ENCODE peak calls at places on chromosomes 5 and 9, in eight cellular contexts. One of them, this sample, is unnamed. For H3K36me3 and H3K4me1, the result is how much of the 10 kb centered on the place peaks cover.

GRCh38 chr5:151298063-151298462 is 5.5 kb downstream of the SLC36A3 start:
- DNase-seq in Peyer's patch: peak
- DNase-seq in mucosa of descending colon: no peak
- DNase-seq in lower lobe of right lung: no peak
- DNase-seq in aorta: no peak
- DNase-seq in breast epithelium: no peak
- DNase-seq in heart right ventricle: no peak
- DNase-seq in transverse colon: no peak
- DNase-seq in this sample: no peak

GRCh38 chr9:2040828-2041227 is 25.7 kb downstream of the SMARCA2 start:
- DNase-seq in aorta: no peak
- DNase-seq in transverse colon: no peak
- DNase-seq in heart right ventricle: no peak
- DNase-seq in Peyer's patch: no peak
- DNase-seq in breast epithelium: no peak
- DNase-seq in lower lobe of right lung: no peak
- DNase-seq in mucosa of descending colon: no peak
- DNase-seq in this sample: no peak

GRCh38 chr9:69355232-69355631 is 30.2 kb downstream of the ENTREP1 start:
- DNase-seq in transverse colon: no peak
- DNase-seq in mucosa of descending colon: no peak
- DNase-seq in breast epithelium: no peak
- DNase-seq in aorta: no peak
- DNase-seq in heart right ventricle: no peak
- DNase-seq in Peyer's patch: no peak
- DNase-seq in lower lobe of right lung: no peak
- DNase-seq in this sample: no peak

GRCh38 chr9:137369911-137370630 is 52.9 kb downstream of the EXD3 start:
- DNase-seq in breast epithelium: no peak
- DNase-seq in aorta: peak
- DNase-seq in mucosa of descending colon: no peak
- DNase-seq in transverse colon: no peak
- DNase-seq in heart right ventricle: no peak
- DNase-seq in Peyer's patch: no peak
- DNase-seq in lower lobe of right lung: peak
- DNase-seq in this sample: no peak

GRCh38 chr5:80083115-80083890 is 48.2 kb downstream of the THBS4 start:
- DNase-seq in heart right ventricle: no peak
- DNase-seq in lower lobe of right lung: no peak
- DNase-seq in breast epithelium: no peak
- DNase-seq in aorta: no peak
- DNase-seq in Peyer's patch: no peak
- DNase-seq in mucosa of descending colon: no peak
- DNase-seq in transverse colon: no peak
- DNase-seq in this sample: no peak

GRCh38 chr5:1054799-1055775 is 46.5 kb downstream of the NKD2 start:
- DNase-seq in aorta: no peak
- DNase-seq in Peyer's patch: no peak
- DNase-seq in heart right ventricle: peak
- DNase-seq in mucosa of descending colon: no peak
- DNase-seq in breast epithelium: no peak
- DNase-seq in lower lobe of right lung: no peak
- DNase-seq in transverse colon: no peak
- DNase-seq in this sample: no peak

GRCh38 chr9:136220017-136220729 is 15.2 kb upstream of the LHX3 start:
- DNase-seq in aorta: no peak
- DNase-seq in lower lobe of right lung: no peak
- DNase-seq in mucosa of descending colon: no peak
- DNase-seq in transverse colon: no peak
- DNase-seq in heart right ventricle: no peak
- DNase-seq in Peyer's patch: no peak
- DNase-seq in breast epithelium: no peak
- DNase-seq in this sample: no peak

GRCh38 chr5:133742370-133743036 is 130.2 kb upstream of the FSTL4 start:
- DNase-seq in transverse colon: peak
- DNase-seq in aorta: no peak
- DNase-seq in lower lobe of right lung: no peak
- DNase-seq in breast epithelium: no peak
- DNase-seq in Peyer's patch: no peak
- DNase-seq in mucosa of descending colon: no peak
- DNase-seq in heart right ventricle: no peak
- DNase-seq in this sample: peak

GRCh38 chr9:122954253-122954691 is 13.5 kb downstream of the RABGAP1 start:
- DNase-seq in heart right ventricle: no peak
- DNase-seq in mucosa of descending colon: no peak
- DNase-seq in transverse colon: no peak
- DNase-seq in Peyer's patch: no peak
- DNase-seq in aorta: no peak
- DNase-seq in lower lobe of right lung: no peak
- DNase-seq in breast epithelium: no peak
- DNase-seq in this sample: peak

DNA sequence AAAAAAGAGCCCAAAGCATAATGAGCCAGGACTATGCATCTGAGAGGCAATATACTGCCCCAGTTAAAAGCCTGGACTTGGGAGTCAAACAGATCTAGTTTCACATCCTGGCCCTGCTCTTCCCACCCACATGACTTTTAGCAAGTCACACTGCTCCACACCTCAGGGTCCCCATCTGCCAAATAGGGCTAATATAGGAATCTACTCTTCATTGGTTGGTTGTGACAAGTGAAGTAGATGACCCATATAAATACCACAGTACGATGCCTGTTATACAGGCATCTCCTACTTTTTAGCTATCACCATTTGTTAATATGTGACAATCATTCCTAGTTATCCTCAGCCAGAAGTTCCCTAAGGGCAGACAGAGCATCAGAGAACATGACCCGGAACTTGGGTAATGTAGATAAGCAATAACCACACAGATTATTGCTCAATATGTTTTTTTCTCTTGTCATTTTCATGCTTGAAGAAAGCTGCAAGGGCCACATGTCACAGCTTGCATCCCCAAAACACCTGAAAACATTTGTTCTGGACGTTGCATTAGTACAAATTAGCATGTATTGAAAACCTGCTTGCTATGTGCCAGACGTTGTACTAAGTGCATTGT is 20.4 kb downstream of the ADAM19 start:
- DNase-seq in Peyer's patch: no peak
- DNase-seq in lower lobe of right lung: no peak
- DNase-seq in mucosa of descending colon: no peak
- DNase-seq in transverse colon: no peak
- DNase-seq in breast epithelium: no peak
- DNase-seq in heart right ventricle: no peak
- DNase-seq in aorta: no peak
- DNase-seq in this sample: no peak
- H3K36me3 ChIP-seq in Peyer's patch: under half
- H3K36me3 ChIP-seq in lower lobe of right lung: under half
- H3K36me3 ChIP-seq in mucosa of descending colon: under half
- H3K36me3 ChIP-seq in transverse colon: under half
- H3K36me3 ChIP-seq in breast epithelium: under half
- H3K36me3 ChIP-seq in heart right ventricle: under half
- H3K36me3 ChIP-seq in aorta: under half
- H3K36me3 ChIP-seq in this sample: under half

GRCh38 chr5:169435506-169436230 is 134.7 kb upstream of the SLIT3 start:
- DNase-seq in lower lobe of right lung: no peak
- DNase-seq in aorta: no peak
- DNase-seq in Peyer's patch: no peak
- DNase-seq in mucosa of descending colon: no peak
- DNase-seq in breast epithelium: no peak
- DNase-seq in heart right ventricle: no peak
- DNase-seq in transverse colon: no peak
- DNase-seq in this sample: no peak

GRCh38 chr5:169429044-169429443 is 128.1 kb upstream of the SLIT3 start:
- DNase-seq in lower lobe of right lung: no peak
- DNase-seq in aorta: no peak
- DNase-seq in heart right ventricle: peak
- DNase-seq in Peyer's patch: no peak
- DNase-seq in mucosa of descending colon: no peak
- DNase-seq in breast epithelium: no peak
- DNase-seq in transverse colon: no peak
- DNase-seq in this sample: no peak

GRCh38 chr5:169430676-169431075 is 129.7 kb upstream of the SLIT3 start:
- DNase-seq in lower lobe of right lung: no peak
- DNase-seq in transverse colon: no peak
- DNase-seq in heart right ventricle: no peak
- DNase-seq in mucosa of descending colon: no peak
- DNase-seq in aorta: no peak
- DNase-seq in Peyer's patch: no peak
- DNase-seq in breast epithelium: no peak
- DNase-seq in this sample: no peak

GRCh38 chr5:169431386-169431785 is 130.4 kb upstream of the SLIT3 start:
- DNase-seq in Peyer's patch: no peak
- DNase-seq in transverse colon: no peak
- DNase-seq in heart right ventricle: no peak
- DNase-seq in aorta: no peak
- DNase-seq in lower lobe of right lung: no peak
- DNase-seq in breast epithelium: no peak
- DNase-seq in mucosa of descending colon: no peak
- DNase-seq in this sample: no peak

DNA sequence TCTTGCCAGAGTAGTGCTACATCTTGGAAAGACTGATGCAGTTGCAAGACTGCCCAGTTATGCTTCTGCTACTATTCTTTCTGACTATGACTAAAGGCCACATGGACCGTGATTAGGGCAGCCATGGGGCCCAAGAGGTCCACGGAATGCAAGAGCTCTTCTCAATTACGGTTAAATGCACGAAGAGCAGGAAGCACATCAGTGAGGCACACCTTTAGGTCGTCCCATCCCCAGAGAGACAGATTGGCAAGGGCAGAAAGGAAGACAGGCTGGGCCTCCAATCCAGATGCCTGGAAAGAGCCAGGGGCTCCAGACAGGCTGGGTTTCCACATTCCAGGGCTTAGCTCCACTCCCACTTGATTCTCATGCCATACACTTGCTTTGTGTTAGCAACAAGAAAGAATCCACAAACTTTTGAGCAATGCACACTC is 132.3 kb upstream of the SLIT3 start:
- DNase-seq in lower lobe of right lung: no peak
- DNase-seq in breast epithelium: no peak
- DNase-seq in mucosa of descending colon: no peak
- DNase-seq in transverse colon: no peak
- DNase-seq in Peyer's patch: no peak
- DNase-seq in heart right ventricle: no peak
- DNase-seq in aorta: no peak
- DNase-seq in this sample: peak
- H3K4me1 ChIP-seq in lower lobe of right lung: under half
- H3K4me1 ChIP-seq in breast epithelium: under half
- H3K4me1 ChIP-seq in mucosa of descending colon: under half
- H3K4me1 ChIP-seq in transverse colon: under half
- H3K4me1 ChIP-seq in Peyer's patch: under half
- H3K4me1 ChIP-seq in heart right ventricle: under half
- H3K4me1 ChIP-seq in aorta: under half
- H3K4me1 ChIP-seq in this sample: under half

GRCh38 chr5:62727184-62727583 is 148.6 kb downstream of the LRRC70 start:
- DNase-seq in heart right ventricle: no peak
- DNase-seq in Peyer's patch: no peak
- DNase-seq in mucosa of descending colon: no peak
- DNase-seq in aorta: no peak
- DNase-seq in transverse colon: no peak
- DNase-seq in lower lobe of right lung: no peak
- DNase-seq in breast epithelium: no peak
- DNase-seq in this sample: no peak

GRCh38 chr5:62732677-62733121 is 154.1 kb downstream of the LRRC70 start:
- DNase-seq in Peyer's patch: no peak
- DNase-seq in aorta: no peak
- DNase-seq in breast epithelium: no peak
- DNase-seq in transverse colon: no peak
- DNase-seq in mucosa of descending colon: no peak
- DNase-seq in lower lobe of right lung: no peak
- DNase-seq in heart right ventricle: no peak
- DNase-seq in this sample: no peak

GRCh38 chr5:62731011-62731410 is 152.4 kb downstream of the LRRC70 start:
- DNase-seq in mucosa of descending colon: no peak
- DNase-seq in Peyer's patch: no peak
- DNase-seq in aorta: no peak
- DNase-seq in lower lobe of right lung: no peak
- DNase-seq in transverse colon: no peak
- DNase-seq in heart right ventricle: no peak
- DNase-seq in breast epithelium: no peak
- DNase-seq in this sample: no peak

GRCh38 chr5:62729662-62730061 is 151.0 kb downstream of the LRRC70 start:
- DNase-seq in breast epithelium: no peak
- DNase-seq in transverse colon: no peak
- DNase-seq in mucosa of descending colon: no peak
- DNase-seq in Peyer's patch: no peak
- DNase-seq in heart right ventricle: no peak
- DNase-seq in lower lobe of right lung: no peak
- DNase-seq in aorta: no peak
- DNase-seq in this sample: no peak
- H3K36me3 ChIP-seq in breast epithelium: under half
- H3K36me3 ChIP-seq in transverse colon: under half
- H3K36me3 ChIP-seq in mucosa of descending colon: under half
- H3K36me3 ChIP-seq in Peyer's patch: under half
- H3K36me3 ChIP-seq in heart right ventricle: under half
- H3K36me3 ChIP-seq in lower lobe of right lung: under half
- H3K36me3 ChIP-seq in aorta: under half
- H3K36me3 ChIP-seq in this sample: under half

GRCh38 chr5:149600932-149601331 is 19.6 kb downstream of the ARHGEF37 start:
- DNase-seq in heart right ventricle: no peak
- DNase-seq in transverse colon: no peak
- DNase-seq in Peyer's patch: no peak
- DNase-seq in breast epithelium: no peak
- DNase-seq in lower lobe of right lung: no peak
- DNase-seq in aorta: no peak
- DNase-seq in mucosa of descending colon: no peak
- DNase-seq in this sample: no peak

GRCh38 chr5:149603210-149603609 is 21.9 kb downstream of the ARHGEF37 start:
- DNase-seq in aorta: no peak
- DNase-seq in transverse colon: peak
- DNase-seq in breast epithelium: no peak
- DNase-seq in heart right ventricle: no peak
- DNase-seq in lower lobe of right lung: no peak
- DNase-seq in mucosa of descending colon: no peak
- DNase-seq in Peyer's patch: no peak
- DNase-seq in this sample: no peak

GRCh38 chr5:149605354-149605997 is 24.2 kb downstream of the ARHGEF37 start:
- DNase-seq in breast epithelium: no peak
- DNase-seq in Peyer's patch: no peak
- DNase-seq in heart right ventricle: no peak
- DNase-seq in mucosa of descending colon: no peak
- DNase-seq in lower lobe of right lung: no peak
- DNase-seq in aorta: no peak
- DNase-seq in transverse colon: no peak
- DNase-seq in this sample: no peak

GRCh38 chr5:149605998-149606721 is 24.9 kb downstream of the ARHGEF37 start:
- DNase-seq in mucosa of descending colon: peak
- DNase-seq in transverse colon: peak
- DNase-seq in heart right ventricle: no peak
- DNase-seq in breast epithelium: no peak
- DNase-seq in Peyer's patch: peak
- DNase-seq in lower lobe of right lung: no peak
- DNase-seq in aorta: no peak
- DNase-seq in this sample: peak

DNA sequence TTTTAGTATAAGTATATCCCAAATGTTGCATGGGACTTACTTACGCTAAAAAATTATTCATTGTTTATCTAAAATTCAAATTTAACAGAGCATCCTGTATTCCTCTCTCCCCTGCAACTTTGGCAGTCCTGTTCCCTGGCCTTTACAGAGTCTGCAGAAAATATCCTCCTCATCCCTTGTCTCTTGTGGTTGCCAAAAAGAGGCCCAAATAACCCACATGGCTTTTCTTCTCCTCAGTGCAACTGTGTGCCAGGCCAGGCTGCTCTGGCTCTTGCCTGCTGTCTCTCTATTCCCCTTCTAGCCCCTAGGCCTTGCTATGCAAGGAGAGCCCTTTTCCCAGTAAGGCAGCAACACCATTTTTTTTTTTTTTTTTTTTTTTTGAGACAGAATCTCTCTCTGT is 23.0 kb downstream of the ARHGEF37 start:
- DNase-seq in Peyer's patch: no peak
- DNase-seq in aorta: no peak
- DNase-seq in transverse colon: no peak
- DNase-seq in mucosa of descending colon: no peak
- DNase-seq in heart right ventricle: no peak
- DNase-seq in breast epithelium: no peak
- DNase-seq in lower lobe of right lung: no peak
- DNase-seq in this sample: no peak
- H3K4me1 ChIP-seq in Peyer's patch: under half
- H3K4me1 ChIP-seq in aorta: under half
- H3K4me1 ChIP-seq in transverse colon: under half
- H3K4me1 ChIP-seq in mucosa of descending colon: under half
- H3K4me1 ChIP-seq in heart right ventricle: under half
- H3K4me1 ChIP-seq in breast epithelium: under half
- H3K4me1 ChIP-seq in lower lobe of right lung: under half
- H3K4me1 ChIP-seq in this sample: under half